ENCODE peak calls at places on chromosomes 16 and 17, in five cellular contexts. L, J, P, H and F are unnamed samples.

GRCh38 chr16:73887895-73888294 is 408.7 kb upstream of the PSMD7 start:
- DNase-seq in L (no peak), J (no peak), P (no peak), H (no peak), F (no peak)

GRCh38 chr17:59372138-59372751 is 40.8 kb downstream of the YPEL2 start:
- DNase-seq in L (no peak), J (no peak), P (peak; percentile 87), H (no peak), F (no peak)

GRCh38 chr17:77681820-77682219 is 276.7 kb upstream of the TNRC6C start:
- DNase-seq in L (no peak), J (no peak), P (peak; percentile 82), H (no peak), F (no peak)

GRCh38 chr16:89986600-89986999 is 32.7 kb downstream of the DBNDD1 start:
- DNase-seq in L (no peak), J (no peak), P (no peak), H (no peak), F (no peak)

GRCh38 chr16:10878644-10879498 is 1.9 kb downstream of the CIITA start:
- DNase-seq in L (peak; percentile 38), J (no peak), P (no peak), H (no peak), F (peak; percentile 35)

GRCh38 chr17:71975998-71976649 is 144.7 kb upstream of the SOX9 start:
- DNase-seq in L (peak; percentile 96), J (peak; percentile 13), P (peak; percentile 23), H (peak; percentile 86), F (no peak)

GRCh38 chr17:33964344-33964979 is 290.6 kb upstream of the CCL2 start:
- DNase-seq in L (no peak), J (no peak), P (no peak), H (no peak), F (no peak)

GRCh38 chr17:1953866-1954265 is 71.3 kb downstream of the RTN4RL1 start:
- DNase-seq in L (no peak), J (no peak), P (no peak), H (no peak), F (no peak)

GRCh38 chr17:14664511-14664910 is 363.6 kb downstream of the HS3ST3B1 start:
- DNase-seq in L (no peak), J (no peak), P (no peak), H (no peak), F (no peak)

GRCh38 chr17:82023447-82024241 is 539 bp downstream of the LRRC45 start:
- DNase-seq in L (no peak), J (no peak), P (no peak), H (peak; percentile 39), F (no peak)

GRCh38 chr17:77528516-77529327 is 388.0 kb downstream of the SEC14L1 start:
- DNase-seq in L (no peak), J (peak; percentile 67), P (no peak), H (no peak), F (no peak)

GRCh38 chr16:47461598-47462266 is 601 bp downstream of the PHKB start:
- DNase-seq in L (peak; percentile 44), J (peak; percentile 9), P (peak; percentile 93), H (peak; percentile 53), F (no peak)

GRCh38 chr17:78391843-78392242 is 13.4 kb downstream of the PGS1 start:
- DNase-seq in L (peak; percentile 64), J (no peak), P (no peak), H (no peak), F (no peak)

GRCh38 chr16:24045641-24046040 is 209.9 kb downstream of the PRKCB start:
- DNase-seq in L (peak; percentile 14), J (peak; percentile 19), P (no peak), H (peak; percentile 29), F (no peak)

GRCh38 chr16:2595376-2596200 is 57.8 kb downstream of the PDPK1 start:
- DNase-seq in L (no peak), J (no peak), P (no peak), H (no peak), F (no peak)

GRCh38 chr16:9134739-9135138 is 43.3 kb downstream of the HAPSTR1 start:
- DNase-seq in L (peak; percentile 72), J (peak; percentile 55), P (no peak), H (peak; percentile 69), F (peak; percentile 53)

GRCh38 chr17:66900126-66901010 is 64.1 kb upstream of the CACNG4 start:
- DNase-seq in L (peak; percentile 44), J (no peak), P (no peak), H (peak; percentile 32), F (no peak)

GRCh38 chr17:19321481-19322128 is 40.9 kb downstream of the B9D1 start:
- DNase-seq in L (no peak), J (no peak), P (no peak), H (no peak), F (no peak)

GRCh38 chr16:29820730-29821662 is 734 bp downstream of the MVP start:
- DNase-seq in L (peak; percentile 73), J (no peak), P (no peak), H (peak; percentile 77), F (peak; percentile 49)

GRCh38 chr17:11996722-11997146 is 541 bp downstream of the ZNF18 start:
- DNase-seq in L (peak; percentile 31), J (no peak), P (no peak), H (peak; percentile 59), F (no peak)

GRCh38 chr17:72985882-72986720 is 106.4 kb downstream of the SLC39A11 start:
- DNase-seq in L (peak; percentile 59), J (peak; percentile 59), P (peak; percentile 43), H (peak; percentile 93), F (peak; percentile 21)

GRCh38 chr17:55540414-55541091 is 29.3 kb upstream of the SMIM36 start:
- DNase-seq in L (peak; percentile 8), J (no peak), P (peak; percentile 47), H (peak; percentile 38), F (no peak)

GRCh38 chr16:71899171-71899570 is 3.8 kb downstream of the IST1 start:
- DNase-seq in L (no peak), J (no peak), P (no peak), H (no peak), F (no peak)

GRCh38 chr16:2874584-2875362 is 8.2 kb upstream of the FLYWCH2 start:
- DNase-seq in L (peak; percentile 58), J (peak; percentile 61), P (peak; percentile 46), H (peak; percentile 59), F (peak; percentile 60)

GRCh38 chr17:81731271-81731670 is 19.2 kb downstream of the SLC25A10 start:
- DNase-seq in L (no peak), J (no peak), P (no peak), H (no peak), F (no peak)

GRCh38 chr17:51000835-51001638 is 119.6 kb downstream of the SPAG9 start:
- DNase-seq in L (peak; percentile 54), J (no peak), P (peak; percentile 50), H (peak; percentile 62), F (no peak)

GRCh38 chr16:47460301-47460754 is 535 bp downstream of the ITFG1 start:
- DNase-seq in L (peak; percentile 13), J (no peak), P (no peak), H (no peak), F (no peak)

GRCh38 chr17:43908111-43908721 is 880 bp upstream of the MPP2 start:
- DNase-seq in L (peak; percentile 49), J (peak; percentile 59), P (no peak), H (peak; percentile 77), F (no peak)

GRCh38 chr17:33291248-33292183 is 1.6 kb downstream of the ASIC2 start:
- DNase-seq in L (peak; percentile 13), J (peak; percentile 14), P (no peak), H (peak; percentile 26), F (no peak)

DNA sequence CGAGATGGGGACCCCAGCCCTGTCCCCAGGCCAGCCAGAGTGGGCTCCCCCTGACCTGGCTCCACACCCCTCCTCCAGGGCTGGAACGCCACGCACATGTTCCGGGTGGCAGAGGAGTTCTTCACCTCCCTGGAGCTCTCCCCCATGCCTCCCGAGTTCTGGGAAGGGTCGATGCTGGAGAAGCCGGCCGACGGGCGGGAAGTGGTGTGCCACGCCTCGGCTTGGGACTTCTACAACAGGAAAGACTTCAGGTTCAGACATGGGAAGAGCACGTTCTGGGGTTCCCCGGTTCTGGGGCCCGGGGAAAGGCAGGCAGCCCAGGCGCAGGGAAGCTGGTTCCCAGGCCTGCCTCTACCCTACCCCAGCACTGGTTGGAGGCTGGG is 4.6 kb downstream of the ACE start:
- DNase-seq in L (no peak), J (no peak), P (no peak), H (no peak), F (no peak)
- TF ChIP-seq CTCF in L (no peak), J (no peak), P (no peak), H (no peak), F (no peak)

DNA sequence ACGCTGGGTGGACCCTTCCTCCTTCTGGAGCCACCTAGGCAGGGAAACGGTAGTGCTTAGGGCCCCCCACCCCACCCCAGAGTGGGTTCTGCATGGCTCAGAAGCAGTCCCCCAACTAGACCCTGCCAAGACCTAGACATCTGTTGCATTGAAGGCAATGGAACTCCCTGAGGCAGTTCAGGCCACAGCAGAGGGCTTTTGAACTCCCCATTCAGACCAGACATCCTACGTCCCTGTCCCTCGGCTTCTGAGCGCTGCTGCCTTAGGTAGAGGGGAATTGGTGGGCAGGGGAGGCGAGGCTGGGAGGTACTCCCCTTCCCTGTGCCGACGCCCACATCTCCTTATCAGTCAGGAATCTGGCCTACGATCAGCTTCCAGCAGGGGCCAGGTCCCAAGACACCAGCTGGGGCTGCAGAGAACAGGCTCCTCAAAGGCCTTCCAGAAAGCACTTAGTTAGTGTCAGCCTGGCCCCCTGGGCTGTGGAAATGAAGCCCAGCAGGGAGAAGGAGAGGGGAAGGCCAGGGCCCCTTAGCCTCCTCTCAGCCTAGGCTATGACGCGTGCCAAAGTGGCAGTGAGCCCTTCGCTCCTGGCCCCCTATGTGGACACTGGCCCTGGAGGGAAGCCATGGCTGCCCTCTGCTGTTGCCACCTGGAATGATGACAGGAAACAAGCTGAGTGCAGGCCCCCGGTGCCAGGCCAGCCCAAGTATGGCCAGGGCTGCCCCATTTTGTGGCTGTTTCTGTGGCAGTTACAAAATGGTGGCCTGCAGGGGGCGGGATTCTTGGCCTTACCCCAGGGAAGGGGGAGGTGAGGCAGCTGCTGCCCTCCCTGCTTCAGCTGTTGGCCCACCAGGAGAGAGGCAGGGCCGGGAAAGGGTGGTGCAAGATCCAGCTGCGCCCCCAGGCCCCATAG is 11.1 kb downstream of the TBX4 start:
- DNase-seq in L (no peak), J (no peak), P (no peak), H (no peak), F (no peak)
- TF ChIP-seq CTCF in L (no peak), J (peak; percentile 16), P (no peak), H (no peak), F (no peak)

DNA sequence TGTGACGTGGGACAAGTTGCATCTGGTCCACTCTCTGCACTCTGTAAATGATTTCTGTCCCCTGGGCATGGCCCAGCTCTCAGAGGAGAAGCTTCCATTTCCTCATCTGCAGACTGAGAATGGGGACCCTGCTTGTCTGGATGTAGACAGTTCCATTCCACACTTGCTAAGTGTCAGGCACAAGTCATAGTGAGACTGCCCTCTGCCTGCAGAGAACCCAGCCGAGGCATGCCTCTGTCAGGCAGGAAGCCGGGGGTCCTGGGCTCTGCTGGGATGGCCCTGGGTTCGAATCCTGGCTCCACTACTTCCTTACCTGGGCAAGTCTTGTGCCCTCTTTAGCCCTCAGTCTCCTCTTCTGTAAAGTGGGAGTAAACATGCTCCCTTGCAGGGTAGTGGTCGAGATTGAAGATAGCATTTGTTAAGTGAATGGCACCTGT is 4.1 kb downstream of the MAP2K3 start:
- DNase-seq in L (no peak), J (no peak), P (no peak), H (no peak), F (peak; percentile 47)
- TF ChIP-seq CTCF in L (no peak), J (no peak), P (peak; percentile 26), H (no peak), F (no peak)

GRCh38 chr17:45293413-45294211 is 23.2 kb downstream of the MAP3K14 start:
- DNase-seq in L (peak; percentile 76), J (no peak), P (peak; percentile 79), H (peak; percentile 93), F (no peak)
- TF ChIP-seq CTCF in L (no peak), J (no peak), P (peak; percentile 42), H (peak; percentile 34), F (no peak)